ENCODE peak calls at places on chromosomes 3 and 15, in six cellular contexts. B is trophoblast cell, A is neuronal stem cell, F is astrocyte, H is SK-N-SH, X is DND-41. S is an unnamed sample.

GRCh38 chr3:70631716-70632307 is 319.4 kb upstream of the MDFIC2 start:
- DNase-seq in A (no peak), X (no peak), F (no peak), H (no peak), B (no peak), S (no peak)

GRCh38 chr15:61653110-61653509 is 407.1 kb downstream of the VPS13C start:
- DNase-seq in A (no peak), X (no peak), F (no peak), H (no peak), B (no peak), S (no peak)

GRCh38 chr3:18097989-18098388 is 327.1 kb downstream of the SATB1 start:
- DNase-seq in F (no peak), A (no peak), B (no peak), X (no peak), H (no peak), S (no peak)

GRCh38 chr3:133930341-133930933 is 34.8 kb upstream of the RAB6B start:
- DNase-seq in H (peak), X (peak), F (peak), B (peak), A (peak), S (peak)

GRCh38 chr3:25532763-25533162 is 104.7 kb downstream of the RARB start:
- DNase-seq in H (no peak), B (no peak), F (no peak), A (no peak), X (peak), S (peak)

GRCh38 chr3:186427627-186428026 is 65.6 kb upstream of the DGKG start:
- DNase-seq in F (peak), H (peak), X (no peak), B (no peak), A (no peak), S (no peak)

GRCh38 chr3:52218953-52219650 is 6.3 kb downstream of the TLR9 start:
- DNase-seq in F (no peak), H (no peak), X (no peak), B (peak), A (no peak), S (no peak)

GRCh38 chr3:52793702-52794611 is 639 bp upstream of the ITIH3 start:
- DNase-seq in B (no peak), H (no peak), X (no peak), F (no peak), A (no peak), S (no peak)

GRCh38 chr15:79430901-79431635 is 1.1 kb upstream of the MINAR1 start:
- DNase-seq in X (no peak), B (no peak), A (peak), H (no peak), F (no peak), S (no peak)

GRCh38 chr15:79433610-79434009 is 1.5 kb downstream of the MINAR1 start:
- DNase-seq in B (no peak), X (no peak), A (no peak), H (peak), F (no peak), S (no peak)

GRCh38 chr15:79434361-79434760 is 2.2 kb downstream of the MINAR1 start:
- DNase-seq in F (no peak), H (no peak), X (no peak), B (no peak), A (no peak), S (no peak)

GRCh38 chr15:79431636-79432344 is at the start of gene MINAR1:
- DNase-seq in A (peak), H (peak), F (peak), B (peak), X (no peak), S (no peak)

DNA sequence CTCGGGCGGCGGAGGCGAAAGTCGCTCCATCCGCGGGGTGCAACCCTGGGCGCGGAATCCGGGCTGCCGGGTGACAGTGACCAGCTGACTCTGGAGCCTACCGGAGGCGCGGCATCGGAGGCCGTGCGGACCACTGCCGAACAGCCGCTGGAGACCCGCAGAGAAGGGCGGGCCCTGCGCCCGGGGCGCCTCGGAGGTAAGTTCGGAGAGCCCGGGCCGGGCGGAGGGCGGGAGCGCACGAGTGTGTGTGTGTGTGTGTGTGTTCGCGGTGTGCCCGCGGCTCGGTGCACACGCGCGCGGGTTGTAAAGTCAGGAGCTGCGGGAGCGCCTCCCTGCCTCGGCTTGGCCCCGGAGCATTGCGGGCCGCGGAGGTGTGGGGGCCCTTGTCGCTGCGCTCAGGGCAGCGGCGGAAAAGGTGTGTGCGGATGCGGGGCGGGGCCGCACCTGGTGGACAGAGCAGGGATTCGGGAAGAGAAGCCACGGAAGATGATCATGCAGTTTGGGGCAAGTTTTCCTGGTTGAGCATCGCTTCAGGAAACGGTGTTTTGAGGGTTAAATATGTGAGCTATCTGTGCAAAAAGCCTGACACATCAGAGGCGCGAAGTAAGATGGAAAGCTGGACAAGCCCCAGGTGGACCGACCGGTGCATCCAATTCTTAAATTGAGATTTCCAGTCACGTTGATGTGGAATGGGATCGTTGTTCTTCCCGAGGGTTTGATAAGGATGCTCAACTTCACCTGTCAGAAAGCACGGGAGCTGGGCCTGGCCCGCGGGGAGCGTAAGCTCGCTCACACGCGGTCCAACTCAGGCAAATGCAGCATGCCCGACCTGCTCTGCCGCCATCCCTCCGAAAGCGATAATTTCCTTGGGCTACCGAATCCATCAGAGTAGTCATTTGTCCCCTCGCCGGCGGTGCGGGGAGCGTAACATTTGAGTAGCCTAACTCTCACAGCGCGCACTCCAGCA is 492 bp downstream of the MINAR1 start:
- DNase-seq in X (no peak), H (peak), A (no peak), F (no peak), B (no peak), S (no peak)
- H3K4me2 ChIP-seq in X (no peak), H (peak), A (peak), F (peak), B (peak), S (no peak)

GRCh38 chr3:195059006-195059350 is 212.0 kb downstream of the XXYLT1 start:
- DNase-seq in H (no peak), A (no peak), B (no peak), X (no peak), F (no peak), S (no peak)

GRCh38 chr3:195054311-195054710 is 216.6 kb downstream of the XXYLT1 start:
- DNase-seq in A (no peak), H (no peak), X (no peak), F (no peak), B (no peak), S (no peak)

GRCh38 chr3:195058311-195059005 is 212.5 kb downstream of the XXYLT1 start:
- DNase-seq in A (no peak), X (no peak), H (no peak), F (no peak), B (no peak), S (no peak)

GRCh38 chr3:195057716-195058115 is 213.2 kb downstream of the XXYLT1 start:
- DNase-seq in F (no peak), B (no peak), A (no peak), H (no peak), X (no peak), S (no peak)

GRCh38 chr3:195056506-195056905 is 214.5 kb downstream of the XXYLT1 start:
- DNase-seq in A (no peak), B (no peak), H (no peak), F (no peak), X (no peak), S (no peak)
- H3K4me3 ChIP-seq in A (no peak), B (no peak), H (no peak), F (no peak), X (no peak), S (no peak)

GRCh38 chr15:89381330-89381729 is 46.7 kb upstream of the POLG start:
- DNase-seq in B (no peak), X (no peak), F (no peak), H (peak), A (no peak), S (no peak)

GRCh38 chr15:89379423-89379735 is 44.8 kb upstream of the POLG start:
- DNase-seq in B (peak), F (no peak), A (no peak), X (no peak), H (no peak), S (no peak)

GRCh38 chr15:89378699-89379422 is 44.2 kb upstream of the POLG start:
- DNase-seq in F (no peak), X (no peak), A (no peak), B (no peak), H (no peak), S (no peak)

GRCh38 chr15:89377842-89378698 is 43.4 kb upstream of the POLG start:
- DNase-seq in H (no peak), A (no peak), F (no peak), B (peak), X (no peak), S (no peak)

GRCh38 chr15:89379818-89380217 is 45.2 kb upstream of the POLG start:
- DNase-seq in X (no peak), B (peak), H (no peak), F (no peak), A (no peak), S (no peak)
- H3K4me2 ChIP-seq in X (no peak), B (no peak), H (no peak), F (no peak), A (no peak), S (no peak)

DNA sequence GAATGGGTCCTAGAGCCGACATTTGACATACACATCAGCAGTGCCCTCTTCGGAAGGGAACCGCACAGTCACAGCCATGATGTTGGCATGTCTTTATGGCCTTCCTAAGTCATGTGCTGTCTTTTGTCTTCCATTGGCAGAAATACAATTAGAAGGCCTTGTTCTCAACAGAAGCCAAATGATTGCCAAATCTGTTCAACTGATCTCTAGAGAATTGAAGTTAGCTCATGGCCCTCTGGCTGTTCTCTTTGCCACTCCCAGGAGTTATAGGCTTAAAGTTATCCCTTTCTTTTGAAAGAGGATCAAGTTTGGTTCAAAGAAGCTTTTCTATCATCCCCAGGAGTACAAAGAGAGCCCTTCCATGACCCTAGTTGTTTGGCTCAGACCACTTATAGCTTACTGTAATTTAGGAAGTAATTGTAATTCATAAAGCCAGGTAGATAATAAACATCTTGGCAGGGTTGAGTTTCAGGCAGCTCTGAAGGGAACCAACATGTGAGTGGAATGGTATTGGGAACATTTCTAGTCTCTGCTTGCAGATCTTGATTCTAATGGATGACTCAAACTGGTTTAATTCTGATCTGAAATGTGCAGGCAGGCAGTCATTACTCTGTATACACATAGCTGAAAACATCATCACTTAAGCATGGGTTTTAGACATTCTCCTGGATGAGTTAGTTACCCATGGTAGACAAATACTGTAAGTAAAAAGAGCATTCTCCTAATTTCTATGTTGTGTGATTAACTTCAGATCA is 317.2 kb upstream of the TPRG1 start:
- DNase-seq in F (peak), A (no peak), B (no peak), H (no peak), X (no peak), S (no peak)
- H3K4me3 ChIP-seq in F (no peak), A (no peak), B (no peak), H (no peak), X (no peak), S (no peak)

GRCh38 chr3:174483254-174483653 is 375.9 kb upstream of the NAALADL2 start:
- DNase-seq in X (no peak), H (no peak), A (no peak), F (no peak), B (no peak), S (no peak)

GRCh38 chr3:174477491-174477890 is 381.6 kb upstream of the NAALADL2 start:
- DNase-seq in A (no peak), F (no peak), X (no peak), H (no peak), B (no peak), S (no peak)

DNA sequence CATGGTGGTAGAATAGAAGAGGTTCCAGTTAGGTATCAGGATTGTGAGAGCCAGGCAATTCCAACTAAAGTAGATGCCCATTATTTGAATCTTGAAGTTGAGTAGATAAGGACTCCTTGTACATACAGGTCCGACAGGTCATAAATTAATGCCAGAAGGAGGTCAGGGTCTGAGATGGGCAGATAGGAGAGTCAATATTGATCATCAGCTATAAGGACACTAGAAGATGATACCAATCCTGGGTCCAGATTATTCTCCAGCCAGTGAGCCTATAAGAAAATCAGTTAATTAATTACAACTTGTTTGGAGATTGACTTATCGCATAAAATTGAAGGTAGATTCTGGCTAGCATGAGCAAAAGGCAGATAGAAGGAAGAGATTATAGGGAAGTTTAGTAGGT is 378.4 kb upstream of the NAALADL2 start:
- DNase-seq in F (no peak), B (no peak), H (no peak), A (no peak), X (no peak), S (no peak)
- H3K4me2 ChIP-seq in F (no peak), B (no peak), H (no peak), A (no peak), X (no peak), S (no peak)

DNA sequence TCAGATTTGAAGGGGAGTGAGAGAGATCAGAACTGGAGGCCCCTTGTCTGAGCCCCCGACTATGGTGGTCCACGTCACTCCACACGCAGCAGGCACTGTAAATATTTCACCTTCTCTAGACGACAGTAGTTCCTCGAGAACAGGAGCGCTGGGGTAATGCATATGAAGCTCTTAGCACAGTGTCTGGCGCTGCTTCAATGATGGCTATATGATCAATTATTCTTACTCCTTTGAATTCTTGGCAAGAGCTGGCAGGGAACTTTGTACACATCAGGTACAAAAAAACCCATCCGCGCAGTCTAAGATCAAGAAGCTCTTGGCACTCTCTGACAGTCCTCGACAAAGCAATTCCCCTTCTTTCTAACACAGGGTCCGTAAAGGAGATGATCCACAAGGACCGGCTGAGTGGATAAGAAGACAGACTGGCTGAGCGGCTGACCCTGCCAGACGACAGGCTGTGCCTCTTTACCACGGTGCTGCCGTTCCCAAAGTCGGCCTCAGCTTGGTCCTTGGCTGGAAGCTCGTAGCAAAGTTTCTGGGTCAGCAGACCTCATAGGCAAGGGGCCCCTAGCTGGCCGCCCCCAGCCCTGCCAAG is 475 bp upstream of the NRROS start:
- DNase-seq in H (no peak), A (no peak), F (no peak), B (no peak), X (peak), S (no peak)
- H3K4me3 ChIP-seq in H (peak), A (peak), F (no peak), B (no peak), X (peak), S (peak)

DNA sequence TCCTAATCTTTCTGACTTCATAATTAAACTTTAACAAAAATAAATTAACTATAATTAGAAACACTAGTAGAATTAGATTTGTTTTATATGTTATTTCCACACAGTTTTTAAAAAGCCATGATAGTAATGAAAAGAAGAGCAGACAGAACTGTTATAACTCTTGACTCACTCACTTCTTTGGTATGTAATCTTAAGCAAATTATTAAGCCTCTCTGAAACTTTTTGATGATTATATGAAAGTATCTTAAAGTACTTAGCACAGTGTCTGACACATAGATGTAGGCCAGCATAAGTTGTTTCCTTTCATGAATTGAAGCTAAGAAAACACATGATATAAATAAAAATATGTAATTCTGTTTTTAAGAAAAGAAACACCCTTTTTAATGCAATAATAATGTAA is 123.6 kb upstream of the MLF1 start:
- DNase-seq in H (no peak), B (no peak), F (no peak), A (no peak), X (no peak), S (no peak)
- H3K4me2 ChIP-seq in H (no peak), B (no peak), F (no peak), A (no peak), X (no peak), S (no peak)